ENCODE peak calls at places on chromosomes 5 and 9, in eight cellular contexts. One of them, this sample, is unnamed.
A peak's percentile ranks its signal among the peaks of the same experiment; 100 is the strongest.

GRCh38 chr5:138969323-138970013 is 94.3 kb upstream of the LRRTM2 start:
- DNase-seq in heart left ventricle: no peak
- DNase-seq in right atrium auricular region: no peak
- DNase-seq in Peyer's patch: no peak
- DNase-seq in mammary epithelial cell: no peak
- DNase-seq in stomach: no peak
- DNase-seq in CD8-positive, alpha-beta T cell: no peak
- DNase-seq in tibial nerve: no peak
- DNase-seq in this sample: no peak

GRCh38 chr5:113338628-113339027 is 96.2 kb downstream of the TSSK1B start:
- DNase-seq in heart left ventricle: no peak
- DNase-seq in tibial nerve: no peak
- DNase-seq in stomach: no peak
- DNase-seq in mammary epithelial cell: no peak
- DNase-seq in CD8-positive, alpha-beta T cell: no peak
- DNase-seq in Peyer's patch: no peak
- DNase-seq in right atrium auricular region: no peak
- DNase-seq in this sample: no peak

GRCh38 chr5:64165500-64166200 is at the start of gene RNF180:
- DNase-seq in tibial nerve: no peak
- DNase-seq in mammary epithelial cell: peak; percentile 42
- DNase-seq in CD8-positive, alpha-beta T cell: no peak
- DNase-seq in heart left ventricle: peak; percentile 75
- DNase-seq in stomach: peak; percentile 59
- DNase-seq in Peyer's patch: peak; percentile 72
- DNase-seq in right atrium auricular region: no peak
- DNase-seq in this sample: peak; percentile 26

GRCh38 chr5:15834596-15835245 is 334.7 kb downstream of the FBXL7 start:
- DNase-seq in mammary epithelial cell: peak; percentile 46
- DNase-seq in heart left ventricle: no peak
- DNase-seq in tibial nerve: no peak
- DNase-seq in right atrium auricular region: no peak
- DNase-seq in stomach: no peak
- DNase-seq in CD8-positive, alpha-beta T cell: no peak
- DNase-seq in Peyer's patch: no peak
- DNase-seq in this sample: peak; percentile 98

GRCh38 chr9:23824241-23825142 is 1.5 kb downstream of the ELAVL2 start:
- DNase-seq in tibial nerve: no peak
- DNase-seq in heart left ventricle: peak; percentile 33
- DNase-seq in right atrium auricular region: no peak
- DNase-seq in mammary epithelial cell: peak; percentile 60
- DNase-seq in stomach: no peak
- DNase-seq in CD8-positive, alpha-beta T cell: no peak
- DNase-seq in Peyer's patch: peak; percentile 35
- DNase-seq in this sample: peak; percentile 16

GRCh38 chr9:77820293-77820954 is 172.3 kb upstream of the GNA14 start:
- DNase-seq in right atrium auricular region: no peak
- DNase-seq in Peyer's patch: no peak
- DNase-seq in CD8-positive, alpha-beta T cell: no peak
- DNase-seq in stomach: no peak
- DNase-seq in tibial nerve: no peak
- DNase-seq in mammary epithelial cell: peak; percentile 70
- DNase-seq in heart left ventricle: no peak
- DNase-seq in this sample: peak; percentile 64

GRCh38 chr9:23842531-23843129 is 16.6 kb upstream of the ELAVL2 start:
- DNase-seq in tibial nerve: no peak
- DNase-seq in heart left ventricle: no peak
- DNase-seq in right atrium auricular region: no peak
- DNase-seq in Peyer's patch: no peak
- DNase-seq in stomach: no peak
- DNase-seq in mammary epithelial cell: no peak
- DNase-seq in CD8-positive, alpha-beta T cell: no peak
- DNase-seq in this sample: no peak

GRCh38 chr9:78542491-78543175 is 245.7 kb downstream of the PSAT1 start:
- DNase-seq in CD8-positive, alpha-beta T cell: no peak
- DNase-seq in heart left ventricle: no peak
- DNase-seq in Peyer's patch: no peak
- DNase-seq in tibial nerve: no peak
- DNase-seq in right atrium auricular region: no peak
- DNase-seq in mammary epithelial cell: no peak
- DNase-seq in stomach: no peak
- DNase-seq in this sample: no peak

GRCh38 chr5:130279386-130279785 is 375.1 kb downstream of the CHSY3 start:
- DNase-seq in CD8-positive, alpha-beta T cell: no peak
- DNase-seq in Peyer's patch: no peak
- DNase-seq in tibial nerve: no peak
- DNase-seq in heart left ventricle: no peak
- DNase-seq in right atrium auricular region: no peak
- DNase-seq in stomach: no peak
- DNase-seq in mammary epithelial cell: peak; percentile 56
- DNase-seq in this sample: peak; percentile 55

GRCh38 chr5:132456553-132457361 is 33.8 kb downstream of the IRF1 start:
- DNase-seq in CD8-positive, alpha-beta T cell: peak; percentile 54
- DNase-seq in tibial nerve: no peak
- DNase-seq in Peyer's patch: peak; percentile 50
- DNase-seq in mammary epithelial cell: no peak
- DNase-seq in stomach: peak; percentile 62
- DNase-seq in heart left ventricle: peak; percentile 81
- DNase-seq in right atrium auricular region: peak; percentile 81
- DNase-seq in this sample: no peak

GRCh38 chr9:89649045-89649691 is 44.4 kb downstream of the GADD45G start:
- DNase-seq in right atrium auricular region: no peak
- DNase-seq in tibial nerve: no peak
- DNase-seq in CD8-positive, alpha-beta T cell: no peak
- DNase-seq in mammary epithelial cell: no peak
- DNase-seq in Peyer's patch: no peak
- DNase-seq in stomach: no peak
- DNase-seq in heart left ventricle: no peak
- DNase-seq in this sample: no peak

GRCh38 chr9:116080561-116080960 is 73.0 kb upstream of the PAPPA start:
- DNase-seq in CD8-positive, alpha-beta T cell: no peak
- DNase-seq in right atrium auricular region: no peak
- DNase-seq in heart left ventricle: no peak
- DNase-seq in mammary epithelial cell: no peak
- DNase-seq in tibial nerve: no peak
- DNase-seq in stomach: no peak
- DNase-seq in Peyer's patch: no peak
- DNase-seq in this sample: no peak

GRCh38 chr5:108420755-108421154 is 38.9 kb upstream of the FBXL17 start:
- DNase-seq in right atrium auricular region: no peak
- DNase-seq in mammary epithelial cell: no peak
- DNase-seq in tibial nerve: no peak
- DNase-seq in heart left ventricle: no peak
- DNase-seq in Peyer's patch: no peak
- DNase-seq in CD8-positive, alpha-beta T cell: no peak
- DNase-seq in stomach: no peak
- DNase-seq in this sample: no peak

GRCh38 chr9:96619491-96620154 is at the start of gene CDC14B:
- DNase-seq in tibial nerve: peak; percentile 70
- DNase-seq in stomach: peak; percentile 98
- DNase-seq in heart left ventricle: peak; percentile 92
- DNase-seq in right atrium auricular region: peak; percentile 90
- DNase-seq in Peyer's patch: peak; percentile 93
- DNase-seq in mammary epithelial cell: peak; percentile 88
- DNase-seq in CD8-positive, alpha-beta T cell: peak; percentile 36
- DNase-seq in this sample: peak; percentile 85

GRCh38 chr9:77011973-77012817 is 7.3 kb upstream of the FOXB2 start:
- DNase-seq in mammary epithelial cell: no peak
- DNase-seq in CD8-positive, alpha-beta T cell: peak; percentile 43
- DNase-seq in heart left ventricle: peak; percentile 75
- DNase-seq in stomach: peak; percentile 53
- DNase-seq in tibial nerve: peak; percentile 34
- DNase-seq in Peyer's patch: peak; percentile 80
- DNase-seq in right atrium auricular region: peak; percentile 43
- DNase-seq in this sample: no peak

GRCh38 chr9:82302968-82303655 is 314.5 kb downstream of the SPATA31D1 start:
- DNase-seq in stomach: no peak
- DNase-seq in mammary epithelial cell: no peak
- DNase-seq in right atrium auricular region: no peak
- DNase-seq in CD8-positive, alpha-beta T cell: no peak
- DNase-seq in tibial nerve: no peak
- DNase-seq in Peyer's patch: no peak
- DNase-seq in heart left ventricle: no peak
- DNase-seq in this sample: peak; percentile 15

GRCh38 chr9:127214421-127215265 is 49.9 kb upstream of the GARNL3 start:
- DNase-seq in heart left ventricle: no peak
- DNase-seq in stomach: peak; percentile 79
- DNase-seq in mammary epithelial cell: peak; percentile 52
- DNase-seq in right atrium auricular region: no peak
- DNase-seq in Peyer's patch: peak; percentile 52
- DNase-seq in CD8-positive, alpha-beta T cell: peak; percentile 36
- DNase-seq in tibial nerve: no peak
- DNase-seq in this sample: peak; percentile 70

GRCh38 chr5:17918373-17919104 is 284.3 kb downstream of the TAF11L14 start:
- DNase-seq in tibial nerve: no peak
- DNase-seq in heart left ventricle: no peak
- DNase-seq in right atrium auricular region: no peak
- DNase-seq in mammary epithelial cell: no peak
- DNase-seq in stomach: no peak
- DNase-seq in CD8-positive, alpha-beta T cell: no peak
- DNase-seq in Peyer's patch: no peak
- DNase-seq in this sample: peak; percentile 29

GRCh38 chr5:98794001-98794400 is 20.5 kb downstream of the RGMB start:
- DNase-seq in Peyer's patch: peak; percentile 54
- DNase-seq in mammary epithelial cell: no peak
- DNase-seq in heart left ventricle: no peak
- DNase-seq in tibial nerve: no peak
- DNase-seq in CD8-positive, alpha-beta T cell: no peak
- DNase-seq in stomach: no peak
- DNase-seq in right atrium auricular region: no peak
- DNase-seq in this sample: no peak

GRCh38 chr5:159593518-159594073 is 263.3 kb upstream of the IL12B start:
- DNase-seq in Peyer's patch: no peak
- DNase-seq in mammary epithelial cell: no peak
- DNase-seq in heart left ventricle: no peak
- DNase-seq in CD8-positive, alpha-beta T cell: no peak
- DNase-seq in right atrium auricular region: no peak
- DNase-seq in stomach: no peak
- DNase-seq in tibial nerve: no peak
- DNase-seq in this sample: no peak

GRCh38 chr5:127061537-127061936 is 11.8 kb downstream of the C5orf63 start:
- DNase-seq in mammary epithelial cell: no peak
- DNase-seq in CD8-positive, alpha-beta T cell: no peak
- DNase-seq in heart left ventricle: no peak
- DNase-seq in Peyer's patch: no peak
- DNase-seq in right atrium auricular region: no peak
- DNase-seq in tibial nerve: no peak
- DNase-seq in stomach: no peak
- DNase-seq in this sample: no peak

GRCh38 chr5:61139094-61139873 is 23.0 kb downstream of the SMIM15 start:
- DNase-seq in stomach: no peak
- DNase-seq in mammary epithelial cell: no peak
- DNase-seq in tibial nerve: no peak
- DNase-seq in heart left ventricle: no peak
- DNase-seq in right atrium auricular region: no peak
- DNase-seq in CD8-positive, alpha-beta T cell: no peak
- DNase-seq in Peyer's patch: no peak
- DNase-seq in this sample: no peak
- TF ChIP-seq CTCF in stomach: no peak
- TF ChIP-seq CTCF in mammary epithelial cell: peak; percentile 53
- TF ChIP-seq CTCF in tibial nerve: no peak
- TF ChIP-seq CTCF in heart left ventricle: no peak
- TF ChIP-seq CTCF in right atrium auricular region: no peak
- TF ChIP-seq CTCF in CD8-positive, alpha-beta T cell: no peak
- TF ChIP-seq CTCF in Peyer's patch: peak; percentile 42
- TF ChIP-seq CTCF in this sample: peak; percentile 11

DNA sequence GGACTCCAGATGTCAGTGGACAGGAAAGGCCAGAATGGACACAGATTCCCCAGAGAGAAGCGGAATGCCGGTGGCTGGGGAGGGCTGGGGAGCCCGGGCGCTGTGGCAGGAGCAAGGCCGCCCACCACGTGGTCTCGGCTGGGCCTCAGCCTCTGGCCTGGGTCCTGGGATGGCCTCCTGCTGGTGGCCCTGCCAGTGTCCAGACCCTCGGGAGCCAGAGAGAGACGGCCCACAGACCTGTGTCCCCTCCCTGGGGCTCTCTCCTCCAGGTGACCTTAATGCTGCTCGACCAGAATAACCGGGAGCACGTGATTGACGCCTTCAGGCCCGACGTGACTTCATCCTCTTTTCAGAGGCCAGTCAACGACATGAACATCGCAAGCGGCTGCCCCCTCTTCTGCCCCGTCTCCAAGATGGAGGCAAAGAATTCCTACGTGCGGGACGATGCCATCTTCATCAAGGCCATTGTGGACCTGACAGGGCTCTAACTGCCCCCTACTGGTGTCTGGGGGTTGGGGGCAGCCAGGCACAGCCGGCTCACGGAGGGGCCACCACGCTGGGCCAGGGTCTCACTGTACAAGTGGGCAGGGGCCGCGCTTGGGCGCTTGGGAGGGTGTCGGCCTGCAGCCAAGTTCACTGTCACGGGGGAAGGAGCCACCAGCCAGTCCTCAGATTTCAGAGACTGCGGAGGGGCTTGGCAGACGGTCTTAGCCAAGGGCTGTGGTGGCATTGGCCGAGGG is 19.0 kb downstream of the FBXW5 start:
- DNase-seq in Peyer's patch: no peak
- DNase-seq in right atrium auricular region: no peak
- DNase-seq in mammary epithelial cell: no peak
- DNase-seq in CD8-positive, alpha-beta T cell: no peak
- DNase-seq in heart left ventricle: peak; percentile 76
- DNase-seq in tibial nerve: no peak
- DNase-seq in stomach: no peak
- DNase-seq in this sample: no peak
- H3K36me3 ChIP-seq in Peyer's patch: peaks cover 61% of the 10 kb centered on the region
- H3K36me3 ChIP-seq in right atrium auricular region: peaks cover 12% of the 10 kb centered on the region
- H3K36me3 ChIP-seq in mammary epithelial cell: peaks cover 10% of the 10 kb centered on the region
- H3K36me3 ChIP-seq in CD8-positive, alpha-beta T cell: peaks cover 4% of the 10 kb centered on the region
- H3K36me3 ChIP-seq in heart left ventricle: peaks cover 8% of the 10 kb centered on the region
- H3K36me3 ChIP-seq in tibial nerve: peaks cover 44% of the 10 kb centered on the region
- H3K36me3 ChIP-seq in stomach: peaks cover 75% of the 10 kb centered on the region
- H3K36me3 ChIP-seq in this sample: peaks cover 14% of the 10 kb centered on the region

DNA sequence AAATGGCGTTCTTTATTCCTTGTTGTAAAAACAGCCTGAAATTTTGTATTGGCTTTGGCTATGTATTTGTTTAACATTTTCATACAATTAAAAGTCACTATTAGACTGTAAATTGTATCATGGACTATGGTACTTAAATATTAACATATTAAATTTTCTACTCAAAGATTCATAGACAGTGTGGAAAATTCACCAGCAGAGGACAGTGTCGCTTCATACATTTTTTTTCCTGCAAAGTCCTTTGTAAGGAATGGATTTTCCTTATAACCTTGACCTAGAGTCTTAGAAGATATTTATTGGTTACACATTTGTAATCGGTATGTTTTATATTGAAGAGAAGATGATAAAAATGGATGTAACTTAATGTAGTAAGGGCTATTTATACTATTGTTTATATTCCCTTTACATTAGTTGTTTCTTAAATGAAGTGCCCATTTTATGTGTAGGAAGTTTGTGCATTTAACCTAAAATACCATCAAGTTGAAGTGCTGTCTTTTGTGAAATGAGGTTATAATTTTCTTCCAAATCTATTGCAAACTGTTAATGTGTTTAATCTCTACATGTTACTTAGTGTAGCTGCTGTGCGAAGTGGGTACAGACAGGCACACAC is 150.1 kb downstream of the KDM4C start:
- DNase-seq in right atrium auricular region: no peak
- DNase-seq in stomach: no peak
- DNase-seq in heart left ventricle: no peak
- DNase-seq in tibial nerve: no peak
- DNase-seq in CD8-positive, alpha-beta T cell: no peak
- DNase-seq in Peyer's patch: no peak
- DNase-seq in mammary epithelial cell: no peak
- DNase-seq in this sample: peak; percentile 27
- TF ChIP-seq CTCF in right atrium auricular region: peak; percentile 23
- TF ChIP-seq CTCF in stomach: no peak
- TF ChIP-seq CTCF in heart left ventricle: peak; percentile 55
- TF ChIP-seq CTCF in tibial nerve: no peak
- TF ChIP-seq CTCF in CD8-positive, alpha-beta T cell: no peak
- TF ChIP-seq CTCF in Peyer's patch: peak; percentile 61
- TF ChIP-seq CTCF in mammary epithelial cell: peak; percentile 67
- TF ChIP-seq CTCF in this sample: peak; percentile 24

GRCh38 chr9:131422241-131422792 is 28.4 kb downstream of the PRRC2B start:
- DNase-seq in right atrium auricular region: no peak
- DNase-seq in CD8-positive, alpha-beta T cell: no peak
- DNase-seq in mammary epithelial cell: peak; percentile 49
- DNase-seq in heart left ventricle: no peak
- DNase-seq in stomach: no peak
- DNase-seq in tibial nerve: no peak
- DNase-seq in Peyer's patch: no peak
- DNase-seq in this sample: peak; percentile 46
- H3K36me3 ChIP-seq in right atrium auricular region: no peaks in the 10 kb centered on the region
- H3K36me3 ChIP-seq in CD8-positive, alpha-beta T cell: peaks cover 6% of the 10 kb centered on the region
- H3K36me3 ChIP-seq in mammary epithelial cell: peaks cover 3% of the 10 kb centered on the region
- H3K36me3 ChIP-seq in heart left ventricle: no peaks in the 10 kb centered on the region
- H3K36me3 ChIP-seq in stomach: no peaks in the 10 kb centered on the region
- H3K36me3 ChIP-seq in tibial nerve: peaks cover 8% of the 10 kb centered on the region
- H3K36me3 ChIP-seq in Peyer's patch: no peaks in the 10 kb centered on the region
- H3K36me3 ChIP-seq in this sample: peaks cover 7% of the 10 kb centered on the region